ENCODE peak calls at places on chromosomes 3 and 15, in nine cellular contexts. F, I, G, S, E, V, W, B and Z are unnamed samples.
A peak's percentile ranks its signal among the peaks of the same experiment; 100 is the strongest.

GRCh38 chr3:47370887-47371697 is 9.7 kb upstream of the PTPN23 start:
- DNase-seq in V (no peak), I (no peak), W (no peak), G (no peak), F (no peak), B (peak; percentile 36), E (no peak), S (no peak), Z (no peak)

GRCh38 chr15:79472446-79472845 is 40.3 kb downstream of the MINAR1 start:
- DNase-seq in G (no peak), S (no peak), B (no peak), I (no peak), F (no peak), E (no peak), W (no peak), V (no peak), Z (no peak)

GRCh38 chr3:50671331-50671730 is 3.4 kb upstream of the DOCK3 start:
- DNase-seq in V (peak; percentile 37), G (peak; percentile 96), F (no peak), B (no peak), S (no peak), E (peak; percentile 66), I (peak; percentile 20), W (peak; percentile 90), Z (peak; percentile 43)

GRCh38 chr3:187986514-187986934 is 167.4 kb upstream of the LPP start:
- DNase-seq in G (peak; percentile 94), E (no peak), V (peak; percentile 93), F (no peak), I (no peak), W (no peak), S (peak; percentile 73), B (peak; percentile 61), Z (peak; percentile 97)

GRCh38 chr3:7309707-7310106 is 448.8 kb downstream of the GRM7 start:
- DNase-seq in F (no peak), B (no peak), I (no peak), W (no peak), S (peak; percentile 37), G (no peak), V (no peak), E (no peak), Z (no peak)

GRCh38 chr3:119891944-119892721 is 110.2 kb downstream of the NR1I2 start:
- DNase-seq in F (peak; percentile 17), V (peak; percentile 36), S (peak; percentile 60), I (peak; percentile 74), E (peak; percentile 32), G (peak; percentile 65), B (peak; percentile 76), W (peak; percentile 72), Z (no peak)

GRCh38 chr3:11476814-11477213 is 166.9 kb downstream of the VGLL4 start:
- DNase-seq in I (peak; percentile 94), G (no peak), F (no peak), W (peak; percentile 94), V (no peak), S (no peak), E (peak; percentile 19), B (no peak), Z (no peak)

GRCh38 chr3:126326629-126327028 is 30.6 kb downstream of the KLF15 start:
- DNase-seq in E (no peak), B (no peak), S (no peak), W (no peak), G (no peak), V (no peak), I (no peak), F (no peak), Z (no peak)

GRCh38 chr15:44712108-44713005 is 1.0 kb downstream of the B2M start:
- DNase-seq in B (peak; percentile 86), G (peak; percentile 78), V (peak; percentile 57), S (peak; percentile 85), E (peak; percentile 20), W (peak; percentile 61), F (no peak), I (peak; percentile 33), Z (peak; percentile 71)

GRCh38 chr3:45972534-45973402 is 22.9 kb downstream of the FYCO1 start:
- DNase-seq in V (peak; percentile 75), E (no peak), B (no peak), I (no peak), W (no peak), S (peak; percentile 100), G (peak; percentile 70), F (no peak), Z (peak; percentile 66)

GRCh38 chr3:95172549-95172948 is 1109.7 kb downstream of the NSUN3 start:
- DNase-seq in I (peak; percentile 74), V (no peak), B (no peak), W (peak; percentile 64), F (peak; percentile 12), E (no peak), S (no peak), G (peak; percentile 9), Z (peak; percentile 31)

GRCh38 chr3:38521391-38521987 is 25.3 kb downstream of the EXOG start:
- DNase-seq in F (peak; percentile 64), G (peak; percentile 80), V (peak; percentile 49), I (peak; percentile 55), S (peak; percentile 44), E (peak; percentile 29), W (peak; percentile 67), B (peak; percentile 78), Z (peak; percentile 28)

GRCh38 chr3:58271901-58272501 is 34.0 kb upstream of the RPP14 start:
- DNase-seq in V (peak; percentile 78), E (no peak), G (peak; percentile 88), B (peak; percentile 13), S (peak; percentile 82), I (no peak), F (no peak), W (no peak), Z (peak; percentile 85)

GRCh38 chr3:127718916-127719290 is 46.2 kb downstream of the ABTB1 start:
- DNase-seq in B (no peak), G (no peak), E (no peak), W (no peak), V (no peak), S (no peak), I (no peak), F (no peak), Z (no peak)

GRCh38 chr3:167116120-167116922 is 263.8 kb downstream of the ZBBX start:
- DNase-seq in W (no peak), E (no peak), S (no peak), I (no peak), V (no peak), G (no peak), F (no peak), B (no peak), Z (no peak)

GRCh38 chr15:99618941-99619411 is 53.2 kb downstream of the MEF2A start:
- DNase-seq in F (no peak), G (no peak), E (no peak), W (no peak), V (peak; percentile 68), B (no peak), I (no peak), S (no peak), Z (peak; percentile 68)

GRCh38 chr3:101532783-101533602 is 20.0 kb upstream of the SENP7 start:
- DNase-seq in E (no peak), F (no peak), V (peak; percentile 70), W (no peak), I (no peak), G (no peak), B (no peak), S (no peak), Z (no peak)

GRCh38 chr15:63930034-63930433 is 96.3 kb upstream of the HERC1 start:
- DNase-seq in I (no peak), F (no peak), V (no peak), S (no peak), B (no peak), G (no peak), W (no peak), E (no peak), Z (no peak)

GRCh38 chr3:192888121-192888520 is 29.5 kb downstream of the MB21D2 start:
- DNase-seq in W (no peak), E (no peak), F (no peak), S (no peak), G (no peak), I (no peak), B (no peak), V (no peak), Z (no peak)

GRCh38 chr15:72585659-72586058 is 68.8 kb upstream of the GOLGA6B start:
- DNase-seq in G (no peak), B (no peak), W (no peak), F (no peak), E (no peak), S (no peak), V (no peak), I (no peak), Z (no peak)

GRCh38 chr3:173799073-173799830 is 401.7 kb downstream of the NLGN1 start:
- DNase-seq in I (no peak), E (no peak), S (no peak), F (no peak), G (no peak), B (no peak), V (no peak), W (peak; percentile 19), Z (no peak)